ENCODE peak calls at places on chromosomes 3 and 15, in seven cellular contexts. B, F, U, M, E, A and C are unnamed samples.

GRCh38 chr3:128497305-128498126 is 4.5 kb upstream of the GATA2 start:
- DNase-seq in B (peak; percentile 93), F (peak; percentile 69), U (peak; percentile 45), M (peak; percentile 42), E (peak; percentile 22), A (peak; percentile 65), C (no peak)

GRCh38 chr15:70101459-70102113 is 3.9 kb upstream of the TLE3 start:
- DNase-seq in B (peak; percentile 70), F (peak; percentile 69), U (peak; percentile 87), M (peak; percentile 74), E (peak; percentile 73), A (peak; percentile 91), C (peak; percentile 77)

GRCh38 chr3:174581551-174581950 is 277.6 kb upstream of the NAALADL2 start:
- DNase-seq in B (no peak), F (no peak), U (no peak), M (no peak), E (no peak), A (no peak), C (no peak)

GRCh38 chr3:63128380-63128779 is 149.7 kb upstream of the SYNPR start:
- DNase-seq in B (no peak), F (no peak), U (no peak), M (no peak), E (no peak), A (no peak), C (no peak)

GRCh38 chr15:64285150-64285549 is 70.8 kb downstream of the CSNK1G1 start:
- DNase-seq in B (no peak), F (no peak), U (no peak), M (no peak), E (no peak), A (no peak), C (no peak)

GRCh38 chr15:50562735-50563640 is 16.5 kb upstream of the USP50 start:
- DNase-seq in B (no peak), F (no peak), U (no peak), M (no peak), E (no peak), A (peak; percentile 7), C (peak; percentile 80)

GRCh38 chr15:78407889-78408640 is 30.0 kb upstream of the IREB2 start:
- DNase-seq in B (no peak), F (no peak), U (no peak), M (peak; percentile 24), E (no peak), A (no peak), C (no peak)

GRCh38 chr3:172367205-172368105 is 80.8 kb downstream of the GHSR start:
- DNase-seq in B (no peak), F (peak; percentile 79), U (no peak), M (no peak), E (peak; percentile 72), A (peak; percentile 6), C (no peak)

GRCh38 chr15:64527263-64527984 is 67.0 kb downstream of the ZNF609 start:
- DNase-seq in B (peak; percentile 19), F (no peak), U (peak; percentile 50), M (peak; percentile 36), E (peak; percentile 46), A (peak; percentile 76), C (peak; percentile 62)

GRCh38 chr15:69303337-69304175 is 4.8 kb downstream of the PAQR5 start:
- DNase-seq in B (peak; percentile 26), F (no peak), U (peak; percentile 48), M (no peak), E (peak; percentile 28), A (peak; percentile 42), C (peak; percentile 34)

GRCh38 chr15:84402856-84403608 is 167.5 kb downstream of the GOLGA6L4 start:
- DNase-seq in B (no peak), F (no peak), U (no peak), M (no peak), E (no peak), A (no peak), C (no peak)

GRCh38 chr15:63476229-63476632 is 28.2 kb upstream of the USP3 start:
- DNase-seq in B (no peak), F (no peak), U (peak; percentile 89), M (peak; percentile 88), E (peak; percentile 95), A (peak; percentile 83), C (peak; percentile 95)

GRCh38 chr3:53149006-53149690 is 11.9 kb upstream of the PRKCD start:
- DNase-seq in B (no peak), F (no peak), U (no peak), M (no peak), E (no peak), A (no peak), C (no peak)

GRCh38 chr3:111607242-111607641 is 12.1 kb upstream of the ZBED2 start:
- DNase-seq in B (no peak), F (no peak), U (no peak), M (no peak), E (no peak), A (no peak), C (no peak)

GRCh38 chr15:68028137-68028771 is 25.9 kb upstream of the PIAS1 start:
- DNase-seq in B (no peak), F (no peak), U (no peak), M (no peak), E (no peak), A (no peak), C (no peak)

GRCh38 chr15:90659481-90659880 is 57.7 kb upstream of the BLM start:
- DNase-seq in B (no peak), F (no peak), U (no peak), M (no peak), E (no peak), A (no peak), C (no peak)

GRCh38 chr3:57031622-57032541 is 28.6 kb upstream of the SPATA12 start:
- DNase-seq in B (no peak), F (no peak), U (no peak), M (no peak), E (no peak), A (no peak), C (no peak)

GRCh38 chr15:65286069-65286703 is 497 bp downstream of the PARP16 start:
- DNase-seq in B (peak; percentile 71), F (peak; percentile 65), U (no peak), M (no peak), E (peak; percentile 31), A (peak; percentile 49), C (no peak)

GRCh38 chr15:85582076-85582718 is 201.8 kb downstream of the AKAP13 start:
- DNase-seq in B (peak; percentile 59), F (no peak), U (no peak), M (no peak), E (peak; percentile 45), A (no peak), C (peak; percentile 61)

GRCh38 chr3:185175370-185175987 is 22.6 kb upstream of the C3orf70 start:
- DNase-seq in B (peak; percentile 75), F (peak; percentile 3), U (no peak), M (no peak), E (no peak), A (peak; percentile 82), C (peak; percentile 48)

GRCh38 chr3:65371053-65371452 is 667.7 kb downstream of the MAGI1 start:
- DNase-seq in B (no peak), F (no peak), U (no peak), M (peak; percentile 2), E (no peak), A (no peak), C (no peak)

GRCh38 chr3:42736081-42736480 is 33.5 kb upstream of the HHATL start:
- DNase-seq in B (no peak), F (no peak), U (no peak), M (no peak), E (no peak), A (no peak), C (no peak)

GRCh38 chr3:33131328-33132018 is 17.7 kb downstream of the CRTAP start:
- DNase-seq in B (peak; percentile 79), F (peak; percentile 85), U (peak; percentile 77), M (peak; percentile 49), E (peak; percentile 57), A (peak; percentile 65), C (peak; percentile 80)

GRCh38 chr3:70561796-70562195 is 249.4 kb upstream of the MDFIC2 start:
- DNase-seq in B (no peak), F (no peak), U (no peak), M (no peak), E (no peak), A (no peak), C (no peak)

GRCh38 chr3:69485489-69485888 is 99.6 kb upstream of the FRMD4B start:
- DNase-seq in B (no peak), F (no peak), U (no peak), M (no peak), E (no peak), A (no peak), C (no peak)

GRCh38 chr3:94694894-94695293 is 632.0 kb downstream of the NSUN3 start:
- DNase-seq in B (no peak), F (no peak), U (no peak), M (no peak), E (no peak), A (no peak), C (no peak)

GRCh38 chr15:88498991-88499390 is 31.5 kb downstream of the MRPS11 start:
- DNase-seq in B (no peak), F (no peak), U (no peak), M (no peak), E (no peak), A (no peak), C (no peak)

GRCh38 chr3:14725564-14726420 is 50.9 kb downstream of the C3orf20 start:
- DNase-seq in B (no peak), F (no peak), U (no peak), M (no peak), E (no peak), A (no peak), C (peak; percentile 71)

GRCh38 chr3:36653095-36653494 is 111.3 kb downstream of the DCLK3 start:
- DNase-seq in B (peak; percentile 22), F (no peak), U (no peak), M (no peak), E (no peak), A (peak; percentile 38), C (peak; percentile 55)